ENCODE peak calls at places on chromosomes 11 and 22, in six cellular contexts. Z is GM12878, C is GM12891, Y is K562, G is H1, I is HepG2. O is an unnamed sample.

GRCh38 chr11:78476066-78476465 is 58.4 kb upstream of the GAB2 start:
- DNase-seq in Z (no peak), G (no peak), I (no peak), Y (no peak), C (no peak), O (no peak)

GRCh38 chr11:130675456-130675855 is 227.0 kb downstream of the ADAMTS15 start:
- DNase-seq in C (no peak), Y (no peak), G (no peak), I (no peak), Z (no peak), O (no peak)

GRCh38 chr11:94494200-94494545 is 389 bp downstream of the ANKRD49 start:
- DNase-seq in Y (no peak), C (no peak), G (peak), I (no peak), Z (no peak), O (no peak)

GRCh38 chr11:1146311-1146864 is 11.4 kb upstream of the MUC5AC start:
- DNase-seq in I (no peak), C (no peak), Y (no peak), G (no peak), Z (no peak), O (no peak)

GRCh38 chr11:20597924-20598484 is 1.4 kb upstream of the SLC6A5 start:
- DNase-seq in Z (no peak), Y (no peak), I (no peak), G (no peak), C (no peak), O (no peak)

GRCh38 chr22:43978558-43978957 is 23.3 kb downstream of the SAMM50 start:
- DNase-seq in G (no peak), C (no peak), Y (no peak), I (no peak), Z (no peak), O (no peak)

GRCh38 chr11:35619030-35619753 is 932 bp downstream of the FJX1 start:
- DNase-seq in Y (peak), I (no peak), Z (no peak), C (peak), G (no peak), O (peak)

GRCh38 chr11:2933376-2934056 is 4.3 kb upstream of the PHLDA2 start:
- DNase-seq in G (peak), Z (peak), I (no peak), Y (no peak), C (no peak), O (no peak)

GRCh38 chr11:117303101-117303500 is 12.0 kb downstream of the BACE1-AS start:
- DNase-seq in Y (no peak), I (peak), C (no peak), G (no peak), Z (no peak), O (no peak)

GRCh38 chr22:48926663-48927062 is 901.0 kb downstream of the BRD1 start:
- DNase-seq in Z (no peak), C (no peak), G (no peak), Y (no peak), I (no peak), O (no peak)

GRCh38 chr11:3199537-3200295 is 18.9 kb downstream of the MRGPRG start:
- DNase-seq in I (no peak), C (no peak), G (no peak), Z (no peak), Y (no peak), O (no peak)

GRCh38 chr11:65636108-65636809 is 1.6 kb upstream of the SIPA1 start:
- DNase-seq in C (no peak), Y (peak), G (no peak), I (no peak), Z (no peak), O (no peak)

GRCh38 chr22:49406879-49407587 is 420.6 kb downstream of the BRD1 start:
- DNase-seq in Y (no peak), Z (no peak), G (no peak), I (no peak), C (no peak), O (no peak)

GRCh38 chr11:127998421-127998820 is 588.9 kb downstream of the ETS1 start:
- DNase-seq in G (no peak), C (no peak), Z (no peak), Y (no peak), I (no peak), O (no peak)

GRCh38 chr11:69396051-69396947 is 85.2 kb upstream of the LINC01488 start:
- DNase-seq in C (no peak), G (no peak), Y (peak), Z (no peak), I (no peak), O (no peak)

GRCh38 chr11:131495417-131495816 is 125.0 kb downstream of the NTM start:
- DNase-seq in Y (no peak), I (no peak), Z (no peak), G (no peak), C (no peak), O (no peak)

GRCh38 chr11:11584937-11585336 is 36.9 kb downstream of the GALNT18 start:
- DNase-seq in C (no peak), G (no peak), I (no peak), Z (no peak), Y (no peak), O (no peak)

GRCh38 chr11:102802341-102802740 is 4.4 kb upstream of the MMP1 start:
- DNase-seq in Y (no peak), I (no peak), G (no peak), C (no peak), Z (no peak), O (no peak)

GRCh38 chr11:64060861-64061444 is 25.2 kb downstream of the FLRT1 start:
- DNase-seq in C (peak), G (no peak), Z (no peak), Y (peak), I (no peak), O (peak)

GRCh38 chr11:2347449-2347848 is 29.7 kb upstream of the CD81 start:
- DNase-seq in I (peak), Z (no peak), Y (no peak), G (no peak), C (no peak), O (no peak)

GRCh38 chr11:100816823-100817222 is 129.7 kb downstream of the ARHGAP42 start:
- DNase-seq in I (no peak), G (no peak), Y (no peak), Z (no peak), C (no peak), O (no peak)

GRCh38 chr22:23065069-23065451 is 5.3 kb upstream of the GNAZ start:
- DNase-seq in C (no peak), Y (no peak), I (no peak), Z (no peak), G (no peak), O (no peak)

GRCh38 chr22:39908737-39909136 is 7.9 kb downstream of the GRAP2 start:
- DNase-seq in Z (no peak), Y (peak), C (no peak), I (no peak), G (no peak), O (no peak)

GRCh38 chr11:102268083-102268984 is 49.0 kb upstream of the BIRC3 start:
- DNase-seq in C (peak), Z (peak), I (peak), G (peak), Y (peak), O (peak)

GRCh38 chr22:44623771-44624510 is 78.1 kb upstream of the PRR5 start:
- DNase-seq in C (no peak), Y (peak), G (no peak), I (no peak), Z (no peak), O (no peak)

GRCh38 chr11:133070790-133071189 is 461.5 kb downstream of the OPCML start:
- DNase-seq in Z (no peak), C (no peak), I (no peak), G (no peak), Y (no peak), O (no peak)

GRCh38 chr11:78420796-78421209 is 3.2 kb upstream of the GAB2 start:
- DNase-seq in Z (no peak), I (no peak), G (no peak), C (no peak), Y (no peak), O (no peak)

GRCh38 chr22:37634505-37635002 is 4.9 kb upstream of the SH3BP1 start:
- DNase-seq in I (no peak), Y (no peak), C (no peak), Z (no peak), G (no peak), O (no peak)

GRCh38 chr22:47275479-47276218 is 513.2 kb downstream of the TBC1D22A start:
- DNase-seq in C (no peak), I (no peak), Z (no peak), Y (no peak), G (no peak), O (no peak)

GRCh38 chr11:46914910-46915309 is 3.4 kb downstream of the LRP4 start:
- DNase-seq in Z (no peak), G (no peak), Y (no peak), I (no peak), C (no peak), O (no peak)

GRCh38 chr11:73359341-73359740 is 16.9 kb upstream of the RELT start:
- DNase-seq in C (no peak), G (no peak), I (no peak), Z (no peak), Y (no peak), O (no peak)

GRCh38 chr11:42422094-42422493 is 889.7 kb upstream of the API5 start:
- DNase-seq in C (no peak), I (no peak), Y (no peak), Z (no peak), G (no peak), O (no peak)

GRCh38 chr11:9874466-9874865 is 210.6 kb downstream of the SWAP70 start:
- DNase-seq in Z (no peak), C (no peak), Y (no peak), I (no peak), G (no peak), O (no peak)

GRCh38 chr11:128451651-128452470 is 135.5 kb downstream of the ETS1 start:
- DNase-seq in Z (no peak), I (peak), Y (no peak), C (no peak), G (no peak), O (no peak)

GRCh38 chr11:130428271-130428670 is at the start of gene ADAMTS8:
- DNase-seq in Y (no peak), G (no peak), C (no peak), Z (no peak), I (no peak), O (no peak)

GRCh38 chr11:34614334-34615113 is 6.4 kb upstream of the EHF start:
- DNase-seq in G (no peak), I (no peak), Z (no peak), C (no peak), Y (no peak), O (no peak)

GRCh38 chr11:19199766-19200165 is 2.0 kb downstream of the CSRP3 start:
- DNase-seq in Z (no peak), C (no peak), G (no peak), I (no peak), Y (no peak), O (no peak)

GRCh38 chr11:19200410-19201201 is 1.2 kb downstream of the CSRP3 start:
- DNase-seq in I (no peak), Y (no peak), C (no peak), G (no peak), Z (no peak), O (no peak)

GRCh38 chr11:19199037-19199436 is 2.7 kb downstream of the CSRP3 start:
- DNase-seq in I (no peak), C (no peak), G (no peak), Y (no peak), Z (no peak), O (no peak)

GRCh38 chr11:19196458-19196857 is 5.3 kb downstream of the CSRP3 start:
- DNase-seq in G (no peak), C (no peak), I (no peak), Z (no peak), Y (no peak), O (no peak)

GRCh38 chr11:19201737-19202605 is at the start of gene CSRP3:
- DNase-seq in C (no peak), G (no peak), Z (no peak), I (no peak), Y (no peak), O (no peak)
- TF ChIP-seq POLR2A in C (no peak), G (no peak), Z (no peak), I (no peak), Y (no peak), O (no peak)

GRCh38 chr22:32806296-32806695 is 4.8 kb downstream of the TIMP3 start:
- DNase-seq in Z (no peak), G (no peak), Y (no peak), I (no peak), C (no peak), O (no peak)
- TF ChIP-seq POLR2AphosphoS5 in Z (no peak), G (no peak), Y (no peak), I (no peak), C (no peak), O (no peak)

GRCh38 chr22:19941365-19942070 is at the start of the genes COMT and TXNRD2:
- DNase-seq in G (no peak), Z (no peak), I (no peak), C (peak), Y (peak), O (peak)
- TF ChIP-seq TAF1 in G (peak), Z (peak), I (peak), C (peak), Y (no peak), O (peak)

GRCh38 chr11:76448506-76448905 is 3.7 kb downstream of the EMSY start:
- DNase-seq in Y (no peak), G (no peak), Z (no peak), I (no peak), C (no peak), O (no peak)

GRCh38 chr11:76444065-76444383 is 794 bp upstream of the EMSY start:
- DNase-seq in I (no peak), Y (no peak), G (no peak), Z (no peak), C (no peak), O (no peak)

GRCh38 chr11:76445122-76446084 is 585 bp downstream of the EMSY start:
- DNase-seq in G (peak), Y (peak), C (peak), Z (no peak), I (peak), O (peak)

GRCh38 chr11:76443254-76443935 is 1.4 kb upstream of the EMSY start:
- DNase-seq in Y (peak), Z (no peak), I (no peak), G (no peak), C (no peak), O (no peak)

GRCh38 chr11:76444384-76445121 is at the start of gene EMSY:
- DNase-seq in G (peak), Y (peak), Z (peak), C (peak), I (peak), O (peak)
- TF ChIP-seq POLR2A in G (peak), Y (peak), Z (peak), C (peak), I (peak), O (peak)

GRCh38 chr22:35596821-35597220 is 20.3 kb downstream of the MB start:
- DNase-seq in G (no peak), C (no peak), Y (no peak), I (no peak), Z (no peak), O (no peak)
- TF ChIP-seq POLR2AphosphoS5 in G (no peak), C (no peak), Y (no peak), I (no peak), Z (no peak), O (no peak)

GRCh38 chr22:30080805-30081204 is 541 bp downstream of the HORMAD2 start:
- DNase-seq in Y (no peak), C (no peak), I (no peak), Z (no peak), G (no peak), O (no peak)
- TF ChIP-seq TAF1 in Y (no peak), C (no peak), I (no peak), Z (no peak), G (no peak), O (no peak)

GRCh38 chr11:120698918-120699317 is 187.4 kb downstream of the GRIK4 start:
- DNase-seq in Z (no peak), G (no peak), C (no peak), I (no peak), Y (no peak), O (no peak)
- TF ChIP-seq POLR2A in Z (no peak), G (no peak), C (no peak), I (no peak), Y (no peak), O (no peak)

O was measured in GM12892.